ENCODE peak calls at places on chromosome 4, in seven cellular contexts. X is progenitor cell of endocrine pancreas; Q is stimulated activated CD4-positive, alpha-beta T cell treated with anti-CD3 and anti-CD28 coated beads, Interleukin-4, amount 100 ng/mL, for 1 hour; I is activated gamma-delta T cell treated with Interleukin-2 at 50 U/mL for 16 hours; V is choroid plexus epithelial cell; R is NCI-H226; G is stimulated activated naive CD8-positive, alpha-beta T cell treated with anti-CD3 and anti-CD28 coated beads, Interleukin-15, Interleukin-2, amounts not matched to agents 100 U/mL and 50 U/mL, for 24 hours. B is an unnamed sample.

GRCh38 chr4:8439914-8440490 is 521 bp downstream of the ACOX3 start:
- DNase-seq in X (no peak), Q (no peak), I (no peak), V (peak; percentile 38), R (no peak), G (peak; percentile 15), B (no peak)

GRCh38 chr4:127103723-127104122 is 529.0 kb upstream of the INTU start:
- DNase-seq in X (no peak), Q (no peak), I (no peak), V (no peak), R (no peak), G (no peak), B (peak; percentile 89)

GRCh38 chr4:38128478-38129451 is 168.6 kb downstream of the PTTG2 start:
- DNase-seq in X (no peak), Q (peak; percentile 67), I (peak; percentile 51), V (peak; percentile 66), R (no peak), G (peak; percentile 68), B (peak; percentile 62)

GRCh38 chr4:143617994-143618679 is 82.3 kb downstream of the FREM3 start:
- DNase-seq in X (no peak), Q (no peak), I (no peak), V (no peak), R (peak; percentile 46), G (no peak), B (no peak)

GRCh38 chr4:1246111-1246881 is 2.6 kb downstream of the CTBP1 start:
- DNase-seq in X (peak; percentile 8), Q (peak; percentile 5), I (no peak), V (no peak), R (no peak), G (peak; percentile 32), B (no peak)

GRCh38 chr4:150067859-150068258 is 10.4 kb upstream of the DCLK2 start:
- DNase-seq in X (no peak), Q (no peak), I (no peak), V (no peak), R (no peak), G (no peak), B (no peak)

GRCh38 chr4:52977252-52977651 is 115.1 kb downstream of the RASL11B start:
- DNase-seq in X (no peak), Q (no peak), I (no peak), V (no peak), R (no peak), G (no peak), B (no peak)

GRCh38 chr4:125319311-125319710 is 4.6 kb downstream of the FAT4 start:
- DNase-seq in X (no peak), Q (no peak), I (no peak), V (peak; percentile 29), R (peak; percentile 67), G (no peak), B (no peak)

GRCh38 chr4:143337600-143338287 is 1.1 kb downstream of the GAB1 start:
- DNase-seq in X (no peak), Q (no peak), I (no peak), V (peak; percentile 73), R (no peak), G (peak; percentile 16), B (peak; percentile 64)